ENCODE peak calls at places on chromosomes 12 and 14, in nine cellular contexts. Q, V, K, H, T, P, Y, R and I are unnamed samples.

GRCh38 chr12:80190001-80190400 is 90.7 kb downstream of the OTOGL start:
- DNase-seq in R (no peak), Y (peak), Q (no peak), H (no peak), P (no peak), K (no peak), V (no peak), T (no peak), I (no peak)

GRCh38 chr12:39239484-39240143 is 203.3 kb downstream of the KIF21A start:
- DNase-seq in T (no peak), P (no peak), H (no peak), V (no peak), K (no peak), Q (peak), Y (no peak), R (no peak), I (no peak)

GRCh38 chr12:122757568-122757967 is 4.9 kb downstream of the DENR start:
- DNase-seq in Y (no peak), K (no peak), H (no peak), P (no peak), R (no peak), T (no peak), V (no peak), Q (no peak), I (no peak)

GRCh38 chr12:47088021-47088944 is 8.5 kb upstream of the AMIGO2 start:
- DNase-seq in P (peak), H (no peak), K (no peak), Y (peak), Q (no peak), T (peak), V (no peak), R (no peak), I (no peak)

GRCh38 chr12:29223431-29223830 is 74.4 kb downstream of the FAR2 start:
- DNase-seq in K (no peak), Y (no peak), T (no peak), R (no peak), V (no peak), H (no peak), Q (no peak), P (no peak), I (no peak)

GRCh38 chr12:119177724-119178380 is 879 bp upstream of the HSPB8 start:
- DNase-seq in R (no peak), T (no peak), P (no peak), K (no peak), Y (no peak), V (no peak), H (no peak), Q (no peak), I (no peak)

GRCh38 chr14:77616133-77616453 is 344 bp downstream of the SPTLC2 start:
- DNase-seq in Y (no peak), K (peak), R (no peak), V (no peak), P (no peak), H (no peak), T (no peak), Q (no peak), I (no peak)

GRCh38 chr14:30355431-30355913 is 203.5 kb upstream of the G2E3 start:
- DNase-seq in Q (no peak), V (no peak), H (no peak), T (peak), P (no peak), Y (no peak), R (no peak), K (peak), I (no peak)

GRCh38 chr12:120955232-120955631 is 23.1 kb upstream of the HNF1A start:
- DNase-seq in T (no peak), Y (no peak), K (no peak), V (no peak), H (no peak), Q (no peak), P (no peak), R (no peak), I (no peak)

GRCh38 chr12:133107121-133107520 is 23.0 kb downstream of the ZNF891 start:
- DNase-seq in Q (no peak), Y (no peak), P (no peak), R (no peak), K (no peak), T (no peak), V (no peak), H (no peak), I (no peak)

GRCh38 chr12:130791699-130792098 is 47.4 kb downstream of the STX2 start:
- DNase-seq in P (no peak), K (no peak), V (no peak), T (no peak), R (no peak), Q (no peak), Y (no peak), H (no peak), I (no peak)

GRCh38 chr14:21014761-21015190 is 10.1 kb downstream of the NDRG2 start:
- DNase-seq in R (peak), Y (peak), P (peak), T (peak), Q (peak), V (peak), K (peak), H (peak), I (peak)

GRCh38 chr12:88145567-88146347 is 3.6 kb downstream of the TMTC3 start:
- DNase-seq in P (peak), Y (no peak), R (no peak), T (no peak), Q (no peak), V (no peak), K (no peak), H (no peak), I (no peak)

GRCh38 chr14:90062852-90063539 is 1.2 kb downstream of the KCNK13 start:
- DNase-seq in T (no peak), R (no peak), Q (no peak), H (no peak), P (no peak), K (no peak), Y (no peak), V (peak), I (no peak)

GRCh38 chr14:67393689-67394088 is 18.3 kb downstream of the PLEK2 start:
- DNase-seq in Q (no peak), H (no peak), T (no peak), Y (no peak), R (no peak), P (no peak), V (no peak), K (no peak), I (no peak)

GRCh38 chr14:105201156-105201927 is 20.2 kb upstream of the NUDT14 start:
- DNase-seq in T (no peak), V (peak), H (no peak), Y (no peak), P (no peak), K (no peak), R (no peak), Q (no peak), I (no peak)

GRCh38 chr12:55624056-55624455 is 12.6 kb upstream of the OR10P1 start:
- DNase-seq in Q (no peak), R (no peak), T (no peak), H (no peak), V (no peak), P (no peak), K (peak), Y (peak), I (no peak)